ENCODE peak calls at places on chromosomes 13 and 19, in six cellular contexts. One of them, this sample, is unnamed. For H3K4me1 and H3K36me3, the result is how much of the 10 kb centered on the place peaks cover.

GRCh38 chr13:110245421-110245899 is 61.5 kb downstream of the COL4A1 start:
- DNase-seq in CD8-positive, alpha-beta T cell: no peak
- DNase-seq in lung: no peak
- DNase-seq in GM23338: no peak
- DNase-seq in K562: no peak
- DNase-seq in PC-3: no peak
- DNase-seq in this sample: no peak

GRCh38 chr19:40341601-40342482 is 6.4 kb downstream of the C19orf47 start:
- DNase-seq in CD8-positive, alpha-beta T cell: no peak
- DNase-seq in lung: no peak
- DNase-seq in GM23338: no peak
- DNase-seq in K562: no peak
- DNase-seq in PC-3: no peak
- DNase-seq in this sample: no peak

GRCh38 chr13:103031332-103031873 is 34.8 kb downstream of the SLC10A2 start:
- DNase-seq in CD8-positive, alpha-beta T cell: no peak
- DNase-seq in lung: no peak
- DNase-seq in GM23338: no peak
- DNase-seq in K562: no peak
- DNase-seq in PC-3: no peak
- DNase-seq in this sample: no peak

GRCh38 chr13:28568286-28568685 is 73.4 kb upstream of the FLT1 start:
- DNase-seq in CD8-positive, alpha-beta T cell: no peak
- DNase-seq in lung: peak
- DNase-seq in GM23338: no peak
- DNase-seq in K562: peak
- DNase-seq in PC-3: no peak
- DNase-seq in this sample: no peak

GRCh38 chr19:16199275-16199932 is 1.7 kb downstream of the AP1M1 start:
- DNase-seq in CD8-positive, alpha-beta T cell: no peak
- DNase-seq in lung: peak
- DNase-seq in GM23338: no peak
- DNase-seq in K562: no peak
- DNase-seq in PC-3: no peak
- DNase-seq in this sample: no peak

GRCh38 chr19:13260883-13261653 is 110.9 kb downstream of the IER2 start:
- DNase-seq in CD8-positive, alpha-beta T cell: no peak
- DNase-seq in lung: no peak
- DNase-seq in GM23338: no peak
- DNase-seq in K562: peak
- DNase-seq in PC-3: peak
- DNase-seq in this sample: no peak

GRCh38 chr13:60671386-60671785 is 274.4 kb downstream of the TDRD3 start:
- DNase-seq in CD8-positive, alpha-beta T cell: no peak
- DNase-seq in lung: no peak
- DNase-seq in GM23338: no peak
- DNase-seq in K562: no peak
- DNase-seq in PC-3: no peak
- DNase-seq in this sample: no peak

GRCh38 chr19:20038358-20039202 is 725 bp downstream of the ZNF682 start:
- DNase-seq in CD8-positive, alpha-beta T cell: peak
- DNase-seq in lung: no peak
- DNase-seq in GM23338: no peak
- DNase-seq in K562: no peak
- DNase-seq in PC-3: no peak
- DNase-seq in this sample: peak

GRCh38 chr13:87893982-87894527 is 222.9 kb downstream of the SLITRK5 start:
- DNase-seq in CD8-positive, alpha-beta T cell: no peak
- DNase-seq in lung: no peak
- DNase-seq in GM23338: no peak
- DNase-seq in K562: no peak
- DNase-seq in PC-3: no peak
- DNase-seq in this sample: no peak

GRCh38 chr19:7980635-7981121 is 24.8 kb downstream of the ELAVL1 start:
- DNase-seq in CD8-positive, alpha-beta T cell: no peak
- DNase-seq in lung: no peak
- DNase-seq in GM23338: no peak
- DNase-seq in K562: no peak
- DNase-seq in PC-3: no peak
- DNase-seq in this sample: no peak

GRCh38 chr19:7194566-7194965 is 99.6 kb downstream of the INSR start:
- DNase-seq in CD8-positive, alpha-beta T cell: no peak
- DNase-seq in lung: no peak
- DNase-seq in GM23338: no peak
- DNase-seq in K562: no peak
- DNase-seq in PC-3: no peak
- DNase-seq in this sample: no peak

GRCh38 chr19:44747739-44748425 is 626 bp upstream of the BCL3 start:
- DNase-seq in CD8-positive, alpha-beta T cell: peak
- DNase-seq in lung: peak
- DNase-seq in GM23338: peak
- DNase-seq in K562: no peak
- DNase-seq in PC-3: peak
- DNase-seq in this sample: peak

GRCh38 chr19:44746946-44747738 is 1.4 kb upstream of the BCL3 start:
- DNase-seq in CD8-positive, alpha-beta T cell: peak
- DNase-seq in lung: peak
- DNase-seq in GM23338: peak
- DNase-seq in K562: peak
- DNase-seq in PC-3: peak
- DNase-seq in this sample: peak

GRCh38 chr19:44745887-44746600 is 2.5 kb upstream of the BCL3 start:
- DNase-seq in CD8-positive, alpha-beta T cell: no peak
- DNase-seq in lung: no peak
- DNase-seq in GM23338: no peak
- DNase-seq in K562: no peak
- DNase-seq in PC-3: no peak
- DNase-seq in this sample: no peak

GRCh38 chr19:44745386-44745831 is 3.1 kb upstream of the BCL3 start:
- DNase-seq in CD8-positive, alpha-beta T cell: no peak
- DNase-seq in lung: peak
- DNase-seq in GM23338: peak
- DNase-seq in K562: no peak
- DNase-seq in PC-3: peak
- DNase-seq in this sample: no peak

GRCh38 chr19:44746616-44746945 is 1.9 kb upstream of the BCL3 start:
- DNase-seq in CD8-positive, alpha-beta T cell: no peak
- DNase-seq in lung: no peak
- DNase-seq in GM23338: no peak
- DNase-seq in K562: no peak
- DNase-seq in PC-3: no peak
- DNase-seq in this sample: no peak
- H3K4me1 ChIP-seq in CD8-positive, alpha-beta T cell: under half
- H3K4me1 ChIP-seq in lung: under half
- H3K4me1 ChIP-seq in GM23338: under half
- H3K4me1 ChIP-seq in K562: under half
- H3K4me1 ChIP-seq in PC-3: half or more
- H3K4me1 ChIP-seq in this sample: under half

DNA sequence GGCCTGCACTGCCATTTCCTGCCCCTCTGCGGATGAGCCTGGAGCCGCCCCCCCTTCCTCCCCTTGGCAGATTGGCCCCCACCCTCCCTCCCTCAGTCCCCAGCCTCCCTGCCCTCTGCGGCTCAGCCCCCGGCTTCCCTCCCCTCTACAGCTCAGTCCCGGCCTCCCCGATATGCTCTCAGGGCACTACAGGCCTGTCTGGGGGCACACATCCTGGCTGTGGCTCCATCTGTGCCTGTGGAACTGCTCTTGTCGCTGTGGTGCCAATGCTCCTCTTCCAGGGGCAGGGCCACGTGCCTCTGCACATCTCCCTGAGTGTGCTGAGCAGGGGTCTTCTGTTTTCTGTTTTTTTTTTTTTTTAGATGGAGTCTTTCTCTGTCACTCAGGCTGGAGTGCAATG is 39.0 kb downstream of the ADPRHL1 start:
- DNase-seq in CD8-positive, alpha-beta T cell: no peak
- DNase-seq in lung: no peak
- DNase-seq in GM23338: no peak
- DNase-seq in K562: no peak
- DNase-seq in PC-3: no peak
- DNase-seq in this sample: no peak
- H3K27ac ChIP-seq in CD8-positive, alpha-beta T cell: no peak
- H3K27ac ChIP-seq in lung: no peak
- H3K27ac ChIP-seq in GM23338: no peak
- H3K27ac ChIP-seq in K562: no peak
- H3K27ac ChIP-seq in PC-3: no peak
- H3K27ac ChIP-seq in this sample: no peak

DNA sequence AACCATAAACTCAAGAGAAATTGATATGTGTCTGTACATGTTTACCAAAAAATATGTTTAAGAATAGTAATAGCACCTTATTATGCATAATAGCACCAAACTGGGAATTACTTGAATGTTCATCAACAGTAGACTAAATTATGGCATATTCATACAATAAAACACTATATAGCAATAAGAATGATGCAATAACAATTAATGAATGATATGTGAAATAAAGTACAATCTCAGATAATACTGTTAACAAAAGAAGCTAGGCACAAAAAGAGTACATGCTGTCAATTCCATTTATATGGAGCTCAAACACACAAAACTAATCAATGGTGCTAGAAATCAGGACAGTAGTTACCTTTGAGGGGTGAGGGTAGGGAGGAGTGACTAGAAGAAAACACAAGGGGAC is 36.3 kb downstream of the ZC3H13 start:
- DNase-seq in CD8-positive, alpha-beta T cell: no peak
- DNase-seq in lung: no peak
- DNase-seq in GM23338: no peak
- DNase-seq in K562: no peak
- DNase-seq in PC-3: no peak
- DNase-seq in this sample: no peak
- H3K36me3 ChIP-seq in CD8-positive, alpha-beta T cell: under half
- H3K36me3 ChIP-seq in lung: under half
- H3K36me3 ChIP-seq in GM23338: under half
- H3K36me3 ChIP-seq in K562: under half
- H3K36me3 ChIP-seq in PC-3: under half
- H3K36me3 ChIP-seq in this sample: under half

GRCh38 chr19:44753932-44754742 is 5.6 kb downstream of the BCL3 start:
- DNase-seq in CD8-positive, alpha-beta T cell: peak
- DNase-seq in lung: peak
- DNase-seq in GM23338: peak
- DNase-seq in K562: peak
- DNase-seq in PC-3: peak
- DNase-seq in this sample: peak

GRCh38 chr19:44753619-44753931 is 5.1 kb downstream of the BCL3 start:
- DNase-seq in CD8-positive, alpha-beta T cell: no peak
- DNase-seq in lung: no peak
- DNase-seq in GM23338: no peak
- DNase-seq in K562: no peak
- DNase-seq in PC-3: no peak
- DNase-seq in this sample: no peak

GRCh38 chr19:44752816-44753618 is 4.5 kb downstream of the BCL3 start:
- DNase-seq in CD8-positive, alpha-beta T cell: peak
- DNase-seq in lung: peak
- DNase-seq in GM23338: peak
- DNase-seq in K562: peak
- DNase-seq in PC-3: peak
- DNase-seq in this sample: peak

GRCh38 chr19:44750713-44751112 is 2.2 kb downstream of the BCL3 start:
- DNase-seq in CD8-positive, alpha-beta T cell: no peak
- DNase-seq in lung: no peak
- DNase-seq in GM23338: no peak
- DNase-seq in K562: no peak
- DNase-seq in PC-3: no peak
- DNase-seq in this sample: no peak

DNA sequence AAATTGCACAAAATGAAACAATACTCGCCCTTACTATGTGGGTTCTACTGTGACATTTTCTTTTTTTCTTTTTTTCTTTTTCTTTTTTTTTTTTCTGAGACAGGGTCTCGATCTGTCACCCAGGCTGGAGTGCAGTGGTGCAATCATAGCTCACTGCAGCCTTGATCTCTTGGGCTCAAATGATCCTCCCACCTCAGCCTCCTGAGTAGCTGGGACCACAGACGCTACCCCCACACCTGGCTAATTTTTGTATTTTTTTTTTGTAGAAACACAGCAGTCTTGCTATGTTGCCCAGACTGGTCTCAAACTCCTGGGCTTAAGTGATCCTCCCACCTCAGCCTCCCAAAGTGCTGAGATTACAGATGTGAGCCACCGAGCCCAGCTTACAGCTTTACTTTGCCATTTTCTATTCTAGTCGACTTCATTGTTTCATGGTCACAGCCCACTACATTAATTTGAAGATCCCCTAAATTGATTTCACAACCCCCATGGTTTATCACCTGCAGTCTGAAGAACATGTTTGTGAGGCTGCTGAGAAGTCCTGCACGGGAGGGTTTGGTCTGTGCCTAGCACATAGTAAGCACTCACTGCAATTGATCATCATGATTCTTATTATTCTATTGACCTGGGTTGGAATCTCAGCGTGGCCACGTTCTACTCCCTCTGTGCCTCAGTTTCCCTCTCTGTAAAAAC is 3.8 kb downstream of the BCL3 start:
- DNase-seq in CD8-positive, alpha-beta T cell: no peak
- DNase-seq in lung: no peak
- DNase-seq in GM23338: no peak
- DNase-seq in K562: no peak
- DNase-seq in PC-3: no peak
- DNase-seq in this sample: no peak
- H3K4me1 ChIP-seq in CD8-positive, alpha-beta T cell: half or more
- H3K4me1 ChIP-seq in lung: under half
- H3K4me1 ChIP-seq in GM23338: under half
- H3K4me1 ChIP-seq in K562: under half
- H3K4me1 ChIP-seq in PC-3: half or more
- H3K4me1 ChIP-seq in this sample: half or more

GRCh38 chr13:41458939-41459753 is 1.8 kb downstream of the RGCC start:
- DNase-seq in CD8-positive, alpha-beta T cell: peak
- DNase-seq in lung: peak
- DNase-seq in GM23338: peak
- DNase-seq in K562: peak
- DNase-seq in PC-3: peak
- DNase-seq in this sample: peak
- H3K27ac ChIP-seq in CD8-positive, alpha-beta T cell: peak
- H3K27ac ChIP-seq in lung: peak
- H3K27ac ChIP-seq in GM23338: no peak
- H3K27ac ChIP-seq in K562: no peak
- H3K27ac ChIP-seq in PC-3: no peak
- H3K27ac ChIP-seq in this sample: peak

GRCh38 chr19:48152552-48152951 is 17.6 kb downstream of the LIG1 start:
- DNase-seq in CD8-positive, alpha-beta T cell: peak
- DNase-seq in lung: peak
- DNase-seq in GM23338: peak
- DNase-seq in K562: peak
- DNase-seq in PC-3: peak
- DNase-seq in this sample: peak

GRCh38 chr19:48149430-48149829 is 20.7 kb downstream of the LIG1 start:
- DNase-seq in CD8-positive, alpha-beta T cell: no peak
- DNase-seq in lung: no peak
- DNase-seq in GM23338: no peak
- DNase-seq in K562: no peak
- DNase-seq in PC-3: no peak
- DNase-seq in this sample: no peak

GRCh38 chr19:48158210-48158790 is 11.8 kb downstream of the LIG1 start:
- DNase-seq in CD8-positive, alpha-beta T cell: no peak
- DNase-seq in lung: no peak
- DNase-seq in GM23338: no peak
- DNase-seq in K562: no peak
- DNase-seq in PC-3: no peak
- DNase-seq in this sample: no peak

DNA sequence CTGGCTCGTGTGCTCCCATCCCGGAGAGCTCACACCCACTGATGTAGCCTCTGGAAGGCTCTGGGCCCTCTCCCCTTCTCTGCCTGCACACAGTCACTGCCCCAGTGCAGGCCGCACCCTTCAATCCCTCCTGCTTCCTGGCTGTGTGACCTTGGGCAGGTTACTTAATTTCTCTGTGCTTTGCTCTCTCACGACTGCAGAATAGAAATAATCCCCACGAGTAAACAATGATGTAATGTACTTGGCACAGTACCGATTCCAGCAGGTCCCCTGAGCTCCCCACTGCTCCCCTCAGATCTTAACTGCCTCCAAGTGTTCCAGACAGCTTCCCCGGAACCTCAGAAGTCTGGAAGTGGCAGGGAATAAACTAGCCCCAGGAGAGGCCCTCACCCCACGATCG is 16.1 kb downstream of the LIG1 start:
- DNase-seq in CD8-positive, alpha-beta T cell: no peak
- DNase-seq in lung: no peak
- DNase-seq in GM23338: no peak
- DNase-seq in K562: no peak
- DNase-seq in PC-3: no peak
- DNase-seq in this sample: no peak
- H3K36me3 ChIP-seq in CD8-positive, alpha-beta T cell: under half
- H3K36me3 ChIP-seq in lung: under half
- H3K36me3 ChIP-seq in GM23338: under half
- H3K36me3 ChIP-seq in K562: half or more
- H3K36me3 ChIP-seq in PC-3: under half
- H3K36me3 ChIP-seq in this sample: under half